ENCODE peak calls at places on chromosomes 2 and 18, in seven cellular contexts. One of them, this sample, is unnamed.

GRCh38 chr18:51028201-51028805 is 1.7 kb upstream of the SMAD4 start:
- DNase-seq in heart left ventricle: no peak
- DNase-seq in fibroblast of lung: peak
- DNase-seq in IMR-90: peak
- DNase-seq in osteoblast: no peak
- DNase-seq in sigmoid colon: no peak
- DNase-seq in body of pancreas: no peak
- DNase-seq in this sample: no peak

GRCh38 chr2:234869969-234870368 is 81.8 kb upstream of the SH3BP4 start:
- DNase-seq in osteoblast: no peak
- DNase-seq in heart left ventricle: no peak
- DNase-seq in fibroblast of lung: no peak
- DNase-seq in IMR-90: no peak
- DNase-seq in sigmoid colon: no peak
- DNase-seq in body of pancreas: peak
- DNase-seq in this sample: no peak

GRCh38 chr2:102421890-102422759 is 835 bp upstream of the IL18RAP start:
- DNase-seq in osteoblast: no peak
- DNase-seq in heart left ventricle: no peak
- DNase-seq in body of pancreas: no peak
- DNase-seq in fibroblast of lung: no peak
- DNase-seq in sigmoid colon: no peak
- DNase-seq in IMR-90: no peak
- DNase-seq in this sample: no peak

GRCh38 chr18:50507120-50507590 is 52.7 kb upstream of the MAPK4 start:
- DNase-seq in heart left ventricle: peak
- DNase-seq in sigmoid colon: peak
- DNase-seq in IMR-90: no peak
- DNase-seq in body of pancreas: peak
- DNase-seq in fibroblast of lung: peak
- DNase-seq in osteoblast: no peak
- DNase-seq in this sample: no peak

GRCh38 chr2:20781656-20782265 is 41.1 kb downstream of the LDAH start:
- DNase-seq in heart left ventricle: no peak
- DNase-seq in body of pancreas: no peak
- DNase-seq in IMR-90: peak
- DNase-seq in osteoblast: no peak
- DNase-seq in fibroblast of lung: peak
- DNase-seq in sigmoid colon: no peak
- DNase-seq in this sample: no peak

GRCh38 chr2:238653436-238654109 is 194.3 kb upstream of the TWIST2 start:
- DNase-seq in fibroblast of lung: no peak
- DNase-seq in osteoblast: no peak
- DNase-seq in heart left ventricle: no peak
- DNase-seq in body of pancreas: no peak
- DNase-seq in sigmoid colon: no peak
- DNase-seq in IMR-90: no peak
- DNase-seq in this sample: no peak

GRCh38 chr2:236114959-236115358 is 53.2 kb downstream of the GBX2 start:
- DNase-seq in body of pancreas: no peak
- DNase-seq in IMR-90: no peak
- DNase-seq in fibroblast of lung: no peak
- DNase-seq in osteoblast: no peak
- DNase-seq in heart left ventricle: no peak
- DNase-seq in sigmoid colon: no peak
- DNase-seq in this sample: no peak

GRCh38 chr2:148971547-148971946 is 67.0 kb upstream of the LYPD6B start:
- DNase-seq in fibroblast of lung: no peak
- DNase-seq in sigmoid colon: no peak
- DNase-seq in IMR-90: no peak
- DNase-seq in heart left ventricle: no peak
- DNase-seq in osteoblast: no peak
- DNase-seq in body of pancreas: no peak
- DNase-seq in this sample: no peak

GRCh38 chr2:127570282-127571250 is 35.1 kb downstream of the MYO7B start:
- DNase-seq in osteoblast: peak
- DNase-seq in IMR-90: peak
- DNase-seq in sigmoid colon: peak
- DNase-seq in heart left ventricle: no peak
- DNase-seq in fibroblast of lung: no peak
- DNase-seq in body of pancreas: no peak
- DNase-seq in this sample: no peak

GRCh38 chr18:53990485-53990884 is 234.0 kb downstream of the MBD2 start:
- DNase-seq in fibroblast of lung: no peak
- DNase-seq in sigmoid colon: no peak
- DNase-seq in IMR-90: no peak
- DNase-seq in heart left ventricle: no peak
- DNase-seq in osteoblast: no peak
- DNase-seq in body of pancreas: no peak
- DNase-seq in this sample: no peak

GRCh38 chr2:225660262-225661091 is 261.0 kb downstream of the NYAP2 start:
- DNase-seq in heart left ventricle: peak
- DNase-seq in fibroblast of lung: peak
- DNase-seq in sigmoid colon: peak
- DNase-seq in body of pancreas: peak
- DNase-seq in IMR-90: peak
- DNase-seq in osteoblast: peak
- DNase-seq in this sample: peak

GRCh38 chr2:55078956-55079355 is 28.7 kb upstream of the RTN4 start:
- DNase-seq in sigmoid colon: no peak
- DNase-seq in body of pancreas: no peak
- DNase-seq in fibroblast of lung: no peak
- DNase-seq in osteoblast: peak
- DNase-seq in heart left ventricle: no peak
- DNase-seq in IMR-90: no peak
- DNase-seq in this sample: no peak

GRCh38 chr2:236934656-236935055 is 151.0 kb upstream of the COPS8 start:
- DNase-seq in sigmoid colon: no peak
- DNase-seq in heart left ventricle: no peak
- DNase-seq in fibroblast of lung: no peak
- DNase-seq in osteoblast: no peak
- DNase-seq in IMR-90: no peak
- DNase-seq in body of pancreas: no peak
- DNase-seq in this sample: no peak

GRCh38 chr2:65388626-65389390 is 43.6 kb downstream of the SPRED2 start:
- DNase-seq in sigmoid colon: no peak
- DNase-seq in heart left ventricle: no peak
- DNase-seq in IMR-90: no peak
- DNase-seq in body of pancreas: no peak
- DNase-seq in osteoblast: no peak
- DNase-seq in fibroblast of lung: no peak
- DNase-seq in this sample: no peak

GRCh38 chr18:28153485-28154065 is 23.4 kb downstream of the CDH2 start:
- DNase-seq in heart left ventricle: no peak
- DNase-seq in IMR-90: peak
- DNase-seq in fibroblast of lung: no peak
- DNase-seq in osteoblast: no peak
- DNase-seq in body of pancreas: no peak
- DNase-seq in sigmoid colon: no peak
- DNase-seq in this sample: no peak

GRCh38 chr2:162839419-162839818 is 852 bp upstream of the KCNH7 start:
- DNase-seq in body of pancreas: no peak
- DNase-seq in heart left ventricle: no peak
- DNase-seq in sigmoid colon: no peak
- DNase-seq in osteoblast: no peak
- DNase-seq in IMR-90: no peak
- DNase-seq in fibroblast of lung: no peak
- DNase-seq in this sample: no peak

GRCh38 chr2:156435725-156436476 is at the start of gene GPD2:
- DNase-seq in osteoblast: peak
- DNase-seq in IMR-90: peak
- DNase-seq in sigmoid colon: peak
- DNase-seq in heart left ventricle: peak
- DNase-seq in fibroblast of lung: peak
- DNase-seq in body of pancreas: peak
- DNase-seq in this sample: peak

GRCh38 chr2:237199082-237199481 is 113.4 kb downstream of the COPS8 start:
- DNase-seq in heart left ventricle: no peak
- DNase-seq in fibroblast of lung: peak
- DNase-seq in IMR-90: peak
- DNase-seq in osteoblast: peak
- DNase-seq in body of pancreas: no peak
- DNase-seq in sigmoid colon: peak
- DNase-seq in this sample: no peak

GRCh38 chr2:240688563-240688919 is 3.1 kb upstream of the AQP12A start:
- DNase-seq in heart left ventricle: no peak
- DNase-seq in fibroblast of lung: no peak
- DNase-seq in sigmoid colon: no peak
- DNase-seq in IMR-90: no peak
- DNase-seq in body of pancreas: no peak
- DNase-seq in osteoblast: peak
- DNase-seq in this sample: no peak

GRCh38 chr2:28361991-28362710 is 30.5 kb upstream of the FOSL2 start:
- DNase-seq in fibroblast of lung: no peak
- DNase-seq in sigmoid colon: no peak
- DNase-seq in heart left ventricle: no peak
- DNase-seq in body of pancreas: no peak
- DNase-seq in osteoblast: no peak
- DNase-seq in IMR-90: no peak
- DNase-seq in this sample: no peak

GRCh38 chr18:72965616-72966015 is 97.8 kb upstream of the NETO1 start:
- DNase-seq in heart left ventricle: no peak
- DNase-seq in fibroblast of lung: no peak
- DNase-seq in sigmoid colon: no peak
- DNase-seq in osteoblast: no peak
- DNase-seq in IMR-90: no peak
- DNase-seq in body of pancreas: no peak
- DNase-seq in this sample: no peak

GRCh38 chr2:129747500-129748125 is 231.9 kb upstream of the RAB6C start:
- DNase-seq in osteoblast: no peak
- DNase-seq in sigmoid colon: no peak
- DNase-seq in heart left ventricle: no peak
- DNase-seq in body of pancreas: no peak
- DNase-seq in fibroblast of lung: no peak
- DNase-seq in IMR-90: no peak
- DNase-seq in this sample: no peak

GRCh38 chr2:10220516-10221391 is 82.0 kb upstream of the HPCAL1 start:
- DNase-seq in sigmoid colon: no peak
- DNase-seq in heart left ventricle: no peak
- DNase-seq in body of pancreas: no peak
- DNase-seq in osteoblast: peak
- DNase-seq in IMR-90: peak
- DNase-seq in fibroblast of lung: peak
- DNase-seq in this sample: no peak
- TF ChIP-seq CTCF in sigmoid colon: no peak
- TF ChIP-seq CTCF in heart left ventricle: no peak
- TF ChIP-seq CTCF in body of pancreas: no peak
- TF ChIP-seq CTCF in osteoblast: no peak
- TF ChIP-seq CTCF in IMR-90: no peak
- TF ChIP-seq CTCF in fibroblast of lung: no peak
- TF ChIP-seq CTCF in this sample: no peak

GRCh38 chr2:81703831-81704230 is 1399.3 kb upstream of the LRRTM1 start:
- DNase-seq in osteoblast: no peak
- DNase-seq in IMR-90: no peak
- DNase-seq in sigmoid colon: no peak
- DNase-seq in fibroblast of lung: no peak
- DNase-seq in heart left ventricle: no peak
- DNase-seq in body of pancreas: no peak
- DNase-seq in this sample: no peak
- H3K27ac ChIP-seq in osteoblast: no peak
- H3K27ac ChIP-seq in IMR-90: no peak
- H3K27ac ChIP-seq in sigmoid colon: no peak
- H3K27ac ChIP-seq in fibroblast of lung: no peak
- H3K27ac ChIP-seq in heart left ventricle: no peak
- H3K27ac ChIP-seq in body of pancreas: no peak
- H3K27ac ChIP-seq in this sample: no peak

GRCh38 chr2:119673796-119674195 is 5.2 kb upstream of the TMEM177 start:
- DNase-seq in IMR-90: no peak
- DNase-seq in fibroblast of lung: no peak
- DNase-seq in heart left ventricle: no peak
- DNase-seq in sigmoid colon: no peak
- DNase-seq in osteoblast: no peak
- DNase-seq in body of pancreas: no peak
- DNase-seq in this sample: no peak

GRCh38 chr2:119674711-119675500 is 4.1 kb upstream of the TMEM177 start:
- DNase-seq in IMR-90: no peak
- DNase-seq in fibroblast of lung: no peak
- DNase-seq in heart left ventricle: no peak
- DNase-seq in osteoblast: no peak
- DNase-seq in sigmoid colon: no peak
- DNase-seq in body of pancreas: no peak
- DNase-seq in this sample: no peak

GRCh38 chr2:119672161-119672862 is 6.7 kb upstream of the TMEM177 start:
- DNase-seq in body of pancreas: no peak
- DNase-seq in heart left ventricle: no peak
- DNase-seq in IMR-90: no peak
- DNase-seq in sigmoid colon: no peak
- DNase-seq in osteoblast: no peak
- DNase-seq in fibroblast of lung: no peak
- DNase-seq in this sample: no peak

GRCh38 chr2:119671011-119671410 is 8.0 kb upstream of the TMEM177 start:
- DNase-seq in heart left ventricle: no peak
- DNase-seq in osteoblast: no peak
- DNase-seq in fibroblast of lung: no peak
- DNase-seq in IMR-90: no peak
- DNase-seq in sigmoid colon: no peak
- DNase-seq in body of pancreas: no peak
- DNase-seq in this sample: no peak
- TF ChIP-seq CTCF in heart left ventricle: no peak
- TF ChIP-seq CTCF in osteoblast: no peak
- TF ChIP-seq CTCF in fibroblast of lung: no peak
- TF ChIP-seq CTCF in IMR-90: no peak
- TF ChIP-seq CTCF in sigmoid colon: no peak
- TF ChIP-seq CTCF in body of pancreas: no peak
- TF ChIP-seq CTCF in this sample: no peak

DNA sequence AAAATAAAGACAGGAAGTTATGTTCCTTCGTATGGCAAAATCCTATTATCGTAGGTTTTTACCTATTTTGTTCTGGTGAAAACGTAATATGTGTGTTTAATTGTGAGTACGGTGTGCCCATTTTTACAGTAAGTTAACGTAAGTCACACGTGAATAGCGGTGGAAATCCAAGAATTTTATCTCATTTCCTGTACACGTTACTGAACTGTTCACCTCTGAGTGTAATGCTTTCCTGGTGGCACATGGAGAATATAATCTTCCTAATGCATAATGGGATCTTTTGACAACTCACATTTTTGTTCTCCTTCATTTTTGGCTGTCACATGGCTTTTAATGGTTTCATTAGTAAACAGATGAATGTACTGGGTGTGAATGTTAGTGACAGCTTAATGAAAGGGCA is 28.2 kb downstream of the BCL2L11 start:
- DNase-seq in body of pancreas: no peak
- DNase-seq in heart left ventricle: no peak
- DNase-seq in IMR-90: no peak
- DNase-seq in osteoblast: no peak
- DNase-seq in fibroblast of lung: no peak
- DNase-seq in sigmoid colon: no peak
- DNase-seq in this sample: no peak
- H3K27ac ChIP-seq in body of pancreas: no peak
- H3K27ac ChIP-seq in heart left ventricle: no peak
- H3K27ac ChIP-seq in IMR-90: no peak
- H3K27ac ChIP-seq in osteoblast: no peak
- H3K27ac ChIP-seq in fibroblast of lung: no peak
- H3K27ac ChIP-seq in sigmoid colon: no peak
- H3K27ac ChIP-seq in this sample: no peak

This sample was measured in uterus.